ENCODE peak calls at places on chromosomes 4 and X, in four cellular contexts. L is brain microvascular endothelial cell, J is stomach, Z is tibial artery. I is an unnamed sample.

GRCh38 chr4:1627417-1628313 is 56.4 kb downstream of the FAM53A start:
- DNase-seq in Z (no peak), L (no peak), J (no peak), I (no peak)

GRCh38 chrX:39157796-39158195 is 356.5 kb downstream of the MID1IP1 start:
- DNase-seq in L (peak), Z (no peak), J (no peak), I (no peak)

GRCh38 chr4:7630559-7631287 is 196.0 kb upstream of the PSAPL1 start:
- DNase-seq in L (peak), Z (peak), J (no peak), I (peak)

GRCh38 chr4:128333309-128334006 is 45.8 kb upstream of the PGRMC2 start:
- DNase-seq in L (no peak), Z (no peak), J (no peak), I (no peak)

GRCh38 chr4:86935499-86935832 is 655 bp downstream of the AFF1 start:
- DNase-seq in L (no peak), J (peak), Z (peak), I (no peak)

GRCh38 chrX:116281106-116281505 is 110.6 kb downstream of the AGTR2 start:
- DNase-seq in J (no peak), Z (no peak), L (no peak), I (no peak)

GRCh38 chr4:18593297-18594002 is 571.9 kb upstream of the LCORL start:
- DNase-seq in Z (no peak), L (peak), J (peak), I (peak)

GRCh38 chrX:8801041-8801599 is at the start of gene FAM9A:
- DNase-seq in J (no peak), Z (no peak), L (no peak), I (no peak)

GRCh38 chr4:128354205-128354821 is 66.7 kb upstream of the PGRMC2 start:
- DNase-seq in J (peak), Z (no peak), L (peak), I (peak)

GRCh38 chrX:69153060-69153730 is 12.1 kb downstream of the PJA1 start:
- DNase-seq in Z (no peak), J (no peak), L (peak), I (no peak)

GRCh38 chrX:1673337-1673736 is 58.5 kb downstream of the ASMT start:
- DNase-seq in Z (peak), L (no peak), J (no peak), I (no peak)

GRCh38 chr4:150632639-150633038 is 50.7 kb downstream of the MAB21L2 start:
- DNase-seq in Z (no peak), L (no peak), J (no peak), I (no peak)

GRCh38 chrX:41333744-41333993 is 293 bp upstream of the DDX3X start:
- DNase-seq in J (no peak), Z (no peak), L (peak), I (peak)

GRCh38 chrX:86917959-86918358 is 599.6 kb upstream of the KLHL4 start:
- DNase-seq in Z (no peak), J (no peak), L (no peak), I (no peak)

GRCh38 chr4:119044919-119045318 is 90.7 kb upstream of the MYOZ2 start:
- DNase-seq in J (no peak), L (no peak), Z (no peak), I (no peak)

GRCh38 chrX:86604620-86605019 is 456.4 kb downstream of the DACH2 start:
- DNase-seq in L (peak), J (no peak), Z (no peak), I (no peak)

GRCh38 chrX:40539214-40540142 is 41.3 kb upstream of the ATP6AP2 start:
- DNase-seq in L (peak), Z (peak), J (no peak), I (peak)

GRCh38 chr4:174119051-174119450 is 164.4 kb downstream of the FBXO8 start:
- DNase-seq in J (no peak), L (peak), Z (no peak), I (peak)
- H3K4me3 ChIP-seq in J (peak), L (no peak), Z (no peak), I (no peak)

GRCh38 chr4:154082760-154083530 is 294.1 kb upstream of the SFRP2 start:
- DNase-seq in J (no peak), L (no peak), Z (no peak), I (no peak)
- TF ChIP-seq CTCF in J (no peak), L (peak), Z (no peak), I (peak)

DNA sequence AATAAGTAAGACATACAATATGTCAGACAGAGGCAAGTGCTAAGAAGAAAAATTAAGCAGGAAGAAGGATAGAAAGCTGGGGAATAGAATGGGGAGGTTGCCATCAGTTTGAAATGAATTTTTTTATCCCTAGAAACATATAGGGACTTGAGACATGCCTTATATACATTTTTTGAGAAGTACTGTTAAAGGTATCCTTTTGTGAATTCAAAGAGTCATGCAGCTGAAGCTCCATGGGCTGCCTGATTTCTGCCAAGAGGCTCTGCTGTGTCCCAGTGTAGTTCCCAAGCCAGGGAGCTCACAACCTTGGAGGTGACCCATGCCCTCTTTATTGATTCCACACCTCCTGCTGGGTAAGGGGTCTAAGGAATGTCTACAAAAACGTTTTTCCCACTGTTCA is 564.6 kb upstream of the DIPK2B start:
- DNase-seq in Z (no peak), J (no peak), L (no peak), I (no peak)
- H3K4me3 ChIP-seq in Z (no peak), J (no peak), L (peak), I (peak)

GRCh38 chr4:133081246-133081645 is 67.8 kb upstream of the PCDH10 start:
- DNase-seq in L (no peak), J (no peak), Z (no peak), I (no peak)
- TF ChIP-seq CTCF in L (peak), J (no peak), Z (no peak), I (no peak)

GRCh38 chr4:80070880-80071620 is 2.0 kb downstream of the ANTXR2 start:
- DNase-seq in Z (no peak), J (no peak), L (no peak), I (peak)
- H3K4me3 ChIP-seq in Z (peak), J (peak), L (peak), I (peak)

DNA sequence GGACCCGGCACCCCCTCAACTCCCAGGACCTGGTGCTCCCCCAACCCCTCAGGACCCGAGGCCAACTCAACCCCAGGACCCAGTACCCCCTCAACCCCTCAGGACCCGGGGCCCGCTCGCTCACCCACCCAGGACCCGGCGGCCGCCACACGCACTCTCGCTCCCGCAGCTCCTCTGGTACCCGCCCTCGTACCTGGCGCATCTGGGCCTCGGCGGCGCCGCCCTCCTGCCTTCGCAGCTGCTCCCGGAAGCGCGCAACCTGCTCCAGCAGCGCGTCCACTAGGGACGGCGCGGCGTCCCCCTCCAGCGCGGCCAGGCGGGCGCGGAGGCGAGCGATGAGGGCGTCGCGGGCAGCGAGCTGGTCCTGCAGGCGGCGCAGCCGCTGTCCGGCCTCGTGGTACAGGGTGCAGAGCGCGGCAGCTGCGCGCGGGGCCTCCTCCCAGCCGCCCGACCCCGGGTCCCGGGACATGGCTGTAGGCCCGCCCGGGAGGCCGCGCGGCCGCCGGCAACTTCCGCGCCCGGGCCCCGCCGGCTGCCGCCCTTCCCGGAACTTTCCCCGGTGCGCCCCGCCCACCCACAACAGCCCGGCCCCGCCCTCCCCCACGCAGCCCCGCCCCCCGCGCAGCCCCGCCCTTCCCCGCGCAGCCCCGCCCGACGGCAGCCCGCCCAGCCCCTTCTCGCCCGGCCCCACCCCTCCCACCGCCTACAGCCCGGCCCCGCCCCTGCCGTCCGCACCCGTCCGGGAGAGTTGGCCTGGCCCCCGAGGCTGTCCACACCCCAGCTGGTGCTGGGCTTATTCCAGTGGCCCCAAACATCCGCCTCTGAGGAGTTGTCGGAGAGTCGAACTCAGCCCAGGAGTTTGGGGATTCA is at the start of gene TNIP2:
- DNase-seq in J (peak), L (peak), Z (peak), I (peak)
- TF ChIP-seq CTCF in J (no peak), L (peak), Z (peak), I (peak)